ENCODE peak calls at places on chromosome 5, in six cellular contexts. One of them, this sample, is unnamed. For H3K27me3 and H3K4me1, the result is how much of the 10 kb centered on the place peaks cover.

GRCh38 chr5:173472164-173472563 is 143.9 kb upstream of the STC2 start:
- DNase-seq in gastrocnemius medialis: peak
- DNase-seq in right atrium auricular region: peak
- DNase-seq in cardiac muscle cell: no peak
- DNase-seq in body of pancreas: peak
- DNase-seq in left lung: peak
- DNase-seq in this sample: peak

GRCh38 chr5:161924270-161924669 is 76.3 kb downstream of the GABRA1 start:
- DNase-seq in body of pancreas: no peak
- DNase-seq in left lung: no peak
- DNase-seq in cardiac muscle cell: no peak
- DNase-seq in right atrium auricular region: no peak
- DNase-seq in gastrocnemius medialis: no peak
- DNase-seq in this sample: no peak

GRCh38 chr5:124849774-124850173 is 103.3 kb upstream of the ZNF608 start:
- DNase-seq in body of pancreas: no peak
- DNase-seq in right atrium auricular region: no peak
- DNase-seq in left lung: no peak
- DNase-seq in gastrocnemius medialis: no peak
- DNase-seq in cardiac muscle cell: no peak
- DNase-seq in this sample: no peak

GRCh38 chr5:143739741-143740140 is 72.2 kb upstream of the HMHB1 start:
- DNase-seq in left lung: no peak
- DNase-seq in gastrocnemius medialis: no peak
- DNase-seq in body of pancreas: no peak
- DNase-seq in cardiac muscle cell: no peak
- DNase-seq in right atrium auricular region: no peak
- DNase-seq in this sample: no peak

GRCh38 chr5:53934126-53934856 is 373.9 kb downstream of the NDUFS4 start:
- DNase-seq in body of pancreas: no peak
- DNase-seq in cardiac muscle cell: no peak
- DNase-seq in left lung: no peak
- DNase-seq in right atrium auricular region: no peak
- DNase-seq in gastrocnemius medialis: no peak
- DNase-seq in this sample: no peak

GRCh38 chr5:172849636-172850453 is 15.8 kb downstream of the ERGIC1 start:
- DNase-seq in cardiac muscle cell: no peak
- DNase-seq in right atrium auricular region: no peak
- DNase-seq in body of pancreas: no peak
- DNase-seq in gastrocnemius medialis: no peak
- DNase-seq in left lung: no peak
- DNase-seq in this sample: peak

GRCh38 chr5:120735076-120735475 is 271.0 kb downstream of the PRR16 start:
- DNase-seq in cardiac muscle cell: no peak
- DNase-seq in body of pancreas: no peak
- DNase-seq in right atrium auricular region: no peak
- DNase-seq in gastrocnemius medialis: no peak
- DNase-seq in left lung: no peak
- DNase-seq in this sample: no peak

GRCh38 chr5:139696894-139697658 is 48.9 kb downstream of the CXXC5 start:
- DNase-seq in cardiac muscle cell: peak
- DNase-seq in right atrium auricular region: peak
- DNase-seq in body of pancreas: peak
- DNase-seq in left lung: peak
- DNase-seq in gastrocnemius medialis: no peak
- DNase-seq in this sample: peak

GRCh38 chr5:18270635-18271338 is 636.5 kb downstream of the TAF11L14 start:
- DNase-seq in body of pancreas: no peak
- DNase-seq in cardiac muscle cell: no peak
- DNase-seq in right atrium auricular region: no peak
- DNase-seq in left lung: no peak
- DNase-seq in gastrocnemius medialis: no peak
- DNase-seq in this sample: no peak

GRCh38 chr5:3031733-3032378 is 280.4 kb upstream of the IRX2 start:
- DNase-seq in body of pancreas: no peak
- DNase-seq in left lung: no peak
- DNase-seq in cardiac muscle cell: no peak
- DNase-seq in gastrocnemius medialis: no peak
- DNase-seq in right atrium auricular region: no peak
- DNase-seq in this sample: no peak

GRCh38 chr5:139757727-139758509 is 37.7 kb upstream of the PSD2 start:
- DNase-seq in left lung: no peak
- DNase-seq in body of pancreas: no peak
- DNase-seq in cardiac muscle cell: no peak
- DNase-seq in gastrocnemius medialis: no peak
- DNase-seq in right atrium auricular region: no peak
- DNase-seq in this sample: no peak

GRCh38 chr5:175478008-175478383 is 364 bp upstream of the SFXN1 start:
- DNase-seq in cardiac muscle cell: no peak
- DNase-seq in left lung: no peak
- DNase-seq in body of pancreas: no peak
- DNase-seq in right atrium auricular region: no peak
- DNase-seq in gastrocnemius medialis: no peak
- DNase-seq in this sample: no peak

GRCh38 chr5:982377-983237 is 26.0 kb upstream of the NKD2 start:
- DNase-seq in cardiac muscle cell: no peak
- DNase-seq in right atrium auricular region: no peak
- DNase-seq in body of pancreas: no peak
- DNase-seq in left lung: peak
- DNase-seq in gastrocnemius medialis: no peak
- DNase-seq in this sample: no peak

GRCh38 chr5:106545325-106545724 is 1125.4 kb downstream of the EFNA5 start:
- DNase-seq in gastrocnemius medialis: no peak
- DNase-seq in body of pancreas: no peak
- DNase-seq in left lung: no peak
- DNase-seq in right atrium auricular region: no peak
- DNase-seq in cardiac muscle cell: no peak
- DNase-seq in this sample: no peak

GRCh38 chr5:147168578-147169327 is 66.1 kb upstream of the STK32A start:
- DNase-seq in gastrocnemius medialis: no peak
- DNase-seq in left lung: no peak
- DNase-seq in body of pancreas: no peak
- DNase-seq in right atrium auricular region: no peak
- DNase-seq in cardiac muscle cell: no peak
- DNase-seq in this sample: no peak

GRCh38 chr5:80220268-80220897 is 35.5 kb downstream of the SERINC5 start:
- DNase-seq in right atrium auricular region: no peak
- DNase-seq in body of pancreas: no peak
- DNase-seq in left lung: no peak
- DNase-seq in gastrocnemius medialis: no peak
- DNase-seq in cardiac muscle cell: no peak
- DNase-seq in this sample: no peak

GRCh38 chr5:143110591-143110990 is 292.9 kb downstream of the NR3C1 start:
- DNase-seq in cardiac muscle cell: no peak
- DNase-seq in left lung: no peak
- DNase-seq in right atrium auricular region: no peak
- DNase-seq in body of pancreas: no peak
- DNase-seq in gastrocnemius medialis: no peak
- DNase-seq in this sample: no peak

GRCh38 chr5:143781993-143782520 is 29.9 kb upstream of the HMHB1 start:
- DNase-seq in body of pancreas: no peak
- DNase-seq in right atrium auricular region: no peak
- DNase-seq in left lung: no peak
- DNase-seq in cardiac muscle cell: no peak
- DNase-seq in gastrocnemius medialis: no peak
- DNase-seq in this sample: no peak

GRCh38 chr5:137737349-137738256 is 1.7 kb upstream of the KLHL3 start:
- DNase-seq in gastrocnemius medialis: no peak
- DNase-seq in cardiac muscle cell: peak
- DNase-seq in right atrium auricular region: peak
- DNase-seq in left lung: no peak
- DNase-seq in body of pancreas: no peak
- DNase-seq in this sample: peak

GRCh38 chr5:96703384-96703910 is 41.3 kb downstream of the CAST start:
- DNase-seq in cardiac muscle cell: no peak
- DNase-seq in body of pancreas: no peak
- DNase-seq in left lung: no peak
- DNase-seq in gastrocnemius medialis: no peak
- DNase-seq in right atrium auricular region: no peak
- DNase-seq in this sample: peak

GRCh38 chr5:5270958-5271605 is 131.0 kb downstream of the ADAMTS16 start:
- DNase-seq in gastrocnemius medialis: no peak
- DNase-seq in body of pancreas: peak
- DNase-seq in right atrium auricular region: peak
- DNase-seq in cardiac muscle cell: peak
- DNase-seq in left lung: peak
- DNase-seq in this sample: peak

GRCh38 chr5:77630246-77631165 is 8.0 kb downstream of the OTP start:
- DNase-seq in right atrium auricular region: no peak
- DNase-seq in left lung: peak
- DNase-seq in cardiac muscle cell: peak
- DNase-seq in gastrocnemius medialis: no peak
- DNase-seq in body of pancreas: peak
- DNase-seq in this sample: peak

GRCh38 chr5:88689662-88690351 is 193.2 kb downstream of the MEF2C start:
- DNase-seq in left lung: no peak
- DNase-seq in right atrium auricular region: no peak
- DNase-seq in body of pancreas: no peak
- DNase-seq in gastrocnemius medialis: no peak
- DNase-seq in cardiac muscle cell: no peak
- DNase-seq in this sample: no peak

GRCh38 chr5:74613283-74613682 is 27.2 kb downstream of the ENC1 start:
- DNase-seq in left lung: no peak
- DNase-seq in right atrium auricular region: no peak
- DNase-seq in gastrocnemius medialis: no peak
- DNase-seq in body of pancreas: no peak
- DNase-seq in cardiac muscle cell: no peak
- DNase-seq in this sample: no peak

GRCh38 chr5:41869150-41869738 is 981 bp downstream of the OXCT1 start:
- DNase-seq in right atrium auricular region: peak
- DNase-seq in gastrocnemius medialis: peak
- DNase-seq in cardiac muscle cell: no peak
- DNase-seq in body of pancreas: no peak
- DNase-seq in left lung: peak
- DNase-seq in this sample: peak

GRCh38 chr5:88646866-88647265 is 236.1 kb downstream of the MEF2C start:
- DNase-seq in gastrocnemius medialis: no peak
- DNase-seq in cardiac muscle cell: no peak
- DNase-seq in left lung: no peak
- DNase-seq in right atrium auricular region: no peak
- DNase-seq in body of pancreas: no peak
- DNase-seq in this sample: no peak

GRCh38 chr5:35752012-35752411 is 104.7 kb upstream of the IL7R start:
- DNase-seq in right atrium auricular region: no peak
- DNase-seq in left lung: no peak
- DNase-seq in body of pancreas: no peak
- DNase-seq in cardiac muscle cell: no peak
- DNase-seq in gastrocnemius medialis: no peak
- DNase-seq in this sample: no peak

GRCh38 chr5:35758151-35758724 is 98.5 kb upstream of the IL7R start:
- DNase-seq in right atrium auricular region: no peak
- DNase-seq in left lung: no peak
- DNase-seq in cardiac muscle cell: no peak
- DNase-seq in gastrocnemius medialis: no peak
- DNase-seq in body of pancreas: no peak
- DNase-seq in this sample: no peak

GRCh38 chr5:35753500-35753899 is 103.2 kb upstream of the IL7R start:
- DNase-seq in gastrocnemius medialis: no peak
- DNase-seq in right atrium auricular region: no peak
- DNase-seq in left lung: no peak
- DNase-seq in body of pancreas: no peak
- DNase-seq in cardiac muscle cell: no peak
- DNase-seq in this sample: no peak

GRCh38 chr5:35754481-35754880 is 102.2 kb upstream of the IL7R start:
- DNase-seq in body of pancreas: no peak
- DNase-seq in right atrium auricular region: no peak
- DNase-seq in cardiac muscle cell: no peak
- DNase-seq in left lung: no peak
- DNase-seq in gastrocnemius medialis: no peak
- DNase-seq in this sample: no peak
- H3K27me3 ChIP-seq in body of pancreas: under half
- H3K27me3 ChIP-seq in right atrium auricular region: under half
- H3K27me3 ChIP-seq in cardiac muscle cell: under half
- H3K27me3 ChIP-seq in left lung: under half
- H3K27me3 ChIP-seq in gastrocnemius medialis: under half
- H3K27me3 ChIP-seq in this sample: under half

GRCh38 chr5:60686164-60686563 is 13.8 kb downstream of the DEPDC1B start:
- DNase-seq in left lung: no peak
- DNase-seq in body of pancreas: no peak
- DNase-seq in right atrium auricular region: no peak
- DNase-seq in cardiac muscle cell: no peak
- DNase-seq in gastrocnemius medialis: no peak
- DNase-seq in this sample: no peak
- H3K4me3 ChIP-seq in left lung: no peak
- H3K4me3 ChIP-seq in body of pancreas: no peak
- H3K4me3 ChIP-seq in right atrium auricular region: no peak
- H3K4me3 ChIP-seq in cardiac muscle cell: no peak
- H3K4me3 ChIP-seq in gastrocnemius medialis: no peak
- H3K4me3 ChIP-seq in this sample: no peak

GRCh38 chr5:132257131-132258101 is at the start of gene PDLIM4:
- DNase-seq in right atrium auricular region: no peak
- DNase-seq in gastrocnemius medialis: no peak
- DNase-seq in cardiac muscle cell: peak
- DNase-seq in left lung: no peak
- DNase-seq in body of pancreas: no peak
- DNase-seq in this sample: no peak
- H3K4me1 ChIP-seq in right atrium auricular region: half or more
- H3K4me1 ChIP-seq in gastrocnemius medialis: under half
- H3K4me1 ChIP-seq in cardiac muscle cell: under half
- H3K4me1 ChIP-seq in left lung: under half
- H3K4me1 ChIP-seq in body of pancreas: under half
- H3K4me1 ChIP-seq in this sample: under half

GRCh38 chr5:142108432-142109355 is at the start of gene NDFIP1:
- DNase-seq in cardiac muscle cell: peak
- DNase-seq in body of pancreas: peak
- DNase-seq in gastrocnemius medialis: peak
- DNase-seq in left lung: peak
- DNase-seq in right atrium auricular region: peak
- DNase-seq in this sample: peak

GRCh38 chr5:142109356-142110045 is 922 bp downstream of the NDFIP1 start:
- DNase-seq in body of pancreas: peak
- DNase-seq in gastrocnemius medialis: peak
- DNase-seq in cardiac muscle cell: no peak
- DNase-seq in right atrium auricular region: no peak
- DNase-seq in left lung: no peak
- DNase-seq in this sample: no peak

GRCh38 chr5:142107729-142108431 is 699 bp upstream of the NDFIP1 start:
- DNase-seq in right atrium auricular region: no peak
- DNase-seq in cardiac muscle cell: no peak
- DNase-seq in body of pancreas: no peak
- DNase-seq in gastrocnemius medialis: no peak
- DNase-seq in left lung: no peak
- DNase-seq in this sample: no peak

GRCh38 chr5:142110988-142111687 is 2.6 kb downstream of the NDFIP1 start:
- DNase-seq in right atrium auricular region: no peak
- DNase-seq in cardiac muscle cell: no peak
- DNase-seq in body of pancreas: no peak
- DNase-seq in left lung: no peak
- DNase-seq in gastrocnemius medialis: no peak
- DNase-seq in this sample: no peak

DNA sequence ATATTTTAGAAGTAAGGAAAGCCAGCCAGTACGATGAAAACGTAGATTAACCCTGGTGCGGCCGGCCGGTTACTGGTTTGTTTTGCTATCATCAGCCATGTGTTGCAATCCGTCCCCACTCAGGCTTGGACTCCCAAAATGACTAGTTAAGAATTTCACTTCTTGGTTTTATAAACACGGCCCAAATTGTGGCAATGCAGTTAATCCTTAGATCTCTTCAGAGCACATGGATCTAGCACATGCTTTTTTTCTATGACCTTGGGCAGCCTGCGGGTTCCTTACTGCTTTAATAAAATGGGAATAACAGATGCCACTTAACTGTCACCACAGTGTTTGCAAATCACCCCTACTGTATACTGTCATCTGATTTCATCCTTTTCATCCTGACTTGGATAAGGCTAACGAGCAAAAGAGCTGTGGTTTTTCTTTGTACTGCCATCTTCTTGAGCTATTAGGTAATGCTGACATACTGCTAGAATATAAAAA is 1.5 kb downstream of the NDFIP1 start:
- DNase-seq in left lung: no peak
- DNase-seq in cardiac muscle cell: no peak
- DNase-seq in gastrocnemius medialis: no peak
- DNase-seq in body of pancreas: peak
- DNase-seq in right atrium auricular region: no peak
- DNase-seq in this sample: no peak
- H3K27me3 ChIP-seq in left lung: under half
- H3K27me3 ChIP-seq in cardiac muscle cell: under half
- H3K27me3 ChIP-seq in gastrocnemius medialis: under half
- H3K27me3 ChIP-seq in body of pancreas: under half
- H3K27me3 ChIP-seq in right atrium auricular region: under half
- H3K27me3 ChIP-seq in this sample: under half

This sample was measured in stomach.